ENCODE peak calls at places on chromosomes 13 and 19, in four cellular contexts. Y, R, S and A are unnamed samples.

GRCh38 chr13:48853381-48854102 is 122.2 kb upstream of the FNDC3A start:
- DNase-seq in Y (no peak), R (no peak), S (no peak), A (no peak)

GRCh38 chr19:40191836-40192646 is 815 bp downstream of the MAP3K10 start:
- DNase-seq in Y (no peak), R (no peak), S (peak; percentile 68), A (peak; percentile 70)

GRCh38 chr19:29546583-29547190 is 20.9 kb downstream of the VSTM2B start:
- DNase-seq in Y (no peak), R (peak; percentile 51), S (no peak), A (no peak)

GRCh38 chr19:4909172-4909896 is at the start of gene UHRF1:
- DNase-seq in Y (no peak), R (peak; percentile 58), S (peak; percentile 86), A (no peak)

GRCh38 chr13:106523566-106523965 is 11.9 kb downstream of the EFNB2 start:
- DNase-seq in Y (no peak), R (no peak), S (no peak), A (no peak)

GRCh38 chr13:33230178-33230881 is 55.2 kb downstream of the STARD13 start:
- DNase-seq in Y (no peak), R (no peak), S (no peak), A (no peak)

GRCh38 chr19:13506550-13506878 is 235 bp upstream of the CACNA1A start:
- DNase-seq in Y (no peak), R (no peak), S (no peak), A (no peak)

GRCh38 chr13:84609716-84610115 is 727.4 kb upstream of the SLITRK1 start:
- DNase-seq in Y (no peak), R (no peak), S (no peak), A (peak; percentile 1)

GRCh38 chr19:44552324-44552723 is 22.8 kb upstream of the CEACAM20 start:
- DNase-seq in Y (peak; percentile 70), R (peak; percentile 47), S (peak; percentile 78), A (peak; percentile 81)

GRCh38 chr19:36771275-36772231 is 1.1 kb downstream of the ZNF850 start:
- DNase-seq in Y (peak; percentile 85), R (peak; percentile 85), S (peak; percentile 84), A (peak; percentile 60)

GRCh38 chr13:20609145-20609544 is 42.2 kb downstream of the IFT88 start:
- DNase-seq in Y (no peak), R (no peak), S (no peak), A (no peak)

GRCh38 chr13:113647351-113648217 is 10.4 kb downstream of the ATP4B start:
- DNase-seq in Y (no peak), R (no peak), S (no peak), A (peak; percentile 79)

GRCh38 chr19:6055013-6055795 is 55.1 kb downstream of the RFX2 start:
- DNase-seq in Y (no peak), R (no peak), S (no peak), A (no peak)

GRCh38 chr13:31908696-31909386 is 122.7 kb upstream of the FRY start:
- DNase-seq in Y (no peak), R (no peak), S (no peak), A (no peak)

GRCh38 chr13:79398915-79399314 is 7.1 kb downstream of the RBM26 start:
- DNase-seq in Y (no peak), R (no peak), S (peak; percentile 36), A (no peak)

GRCh38 chr19:16876904-16877361 is 11.9 kb upstream of the F2RL3 start:
- DNase-seq in Y (no peak), R (no peak), S (no peak), A (no peak)

GRCh38 chr19:19719798-19720197 is 13.1 kb downstream of the ZNF14 start:
- DNase-seq in Y (no peak), R (no peak), S (no peak), A (no peak)

GRCh38 chr19:13983213-13983889 is 22.8 kb downstream of the RFX1 start:
- DNase-seq in Y (no peak), R (no peak), S (no peak), A (no peak)

GRCh38 chr19:5974721-5975387 is 3.1 kb downstream of the RANBP3 start:
- DNase-seq in Y (no peak), R (peak; percentile 93), S (no peak), A (no peak)

GRCh38 chr19:30630289-30631034 is 258.3 kb downstream of the ZNF536 start:
- DNase-seq in Y (no peak), R (no peak), S (no peak), A (no peak)
- TF ChIP-seq RNF2 in Y (no peak), R (no peak), S (no peak), A (no peak)

GRCh38 chr19:51131780-51132680 is 7.3 kb downstream of the SIGLEC9 start:
- DNase-seq in Y (no peak), R (no peak), S (peak; percentile 84), A (no peak)
- TF ChIP-seq RNF2 in Y (no peak), R (no peak), S (peak; percentile 77), A (no peak)

GRCh38 chr19:48544856-48545750 is 6.9 kb upstream of the SULT2B1 start:
- DNase-seq in Y (no peak), R (no peak), S (no peak), A (no peak)

GRCh38 chr19:48539503-48540096 is 12.4 kb upstream of the SULT2B1 start:
- DNase-seq in Y (no peak), R (no peak), S (peak; percentile 50), A (peak; percentile 69)

GRCh38 chr19:48540110-48540509 is 11.9 kb upstream of the SULT2B1 start:
- DNase-seq in Y (no peak), R (no peak), S (no peak), A (peak; percentile 55)

GRCh38 chr19:48541813-48542212 is 10.2 kb upstream of the SULT2B1 start:
- DNase-seq in Y (no peak), R (no peak), S (no peak), A (no peak)

DNA sequence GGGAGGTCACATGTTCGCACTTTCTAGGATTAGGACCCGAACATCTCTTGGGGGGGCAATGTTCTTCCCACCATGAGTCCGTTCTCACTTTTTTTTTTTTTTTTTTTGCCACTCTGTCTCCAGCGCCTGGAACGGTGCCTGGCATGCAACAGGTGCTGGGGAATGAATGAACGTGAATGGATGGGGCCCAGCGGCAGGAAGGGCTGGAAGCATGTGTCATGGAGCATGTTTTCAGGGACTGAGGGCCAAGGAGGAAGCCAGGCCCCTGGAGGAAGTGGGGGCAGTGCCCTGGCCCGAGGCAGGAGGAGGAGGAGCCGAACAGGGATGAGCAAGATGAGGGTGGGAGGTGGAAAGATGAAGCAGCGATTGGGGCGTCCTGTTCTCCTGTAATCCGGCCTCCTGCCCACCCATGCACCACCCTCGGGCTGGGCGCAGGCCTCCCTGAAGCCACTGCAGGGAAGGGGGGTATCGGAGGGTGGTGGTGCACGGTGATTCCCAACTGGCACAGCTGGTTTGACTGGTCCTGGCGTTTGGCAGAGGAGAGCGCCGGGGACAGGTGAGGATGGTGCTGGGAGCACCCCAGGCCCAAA is 8.8 kb upstream of the SULT2B1 start:
- DNase-seq in Y (no peak), R (no peak), S (no peak), A (peak; percentile 69)
- TF ChIP-seq RNF2 in Y (no peak), R (no peak), S (no peak), A (no peak)

DNA sequence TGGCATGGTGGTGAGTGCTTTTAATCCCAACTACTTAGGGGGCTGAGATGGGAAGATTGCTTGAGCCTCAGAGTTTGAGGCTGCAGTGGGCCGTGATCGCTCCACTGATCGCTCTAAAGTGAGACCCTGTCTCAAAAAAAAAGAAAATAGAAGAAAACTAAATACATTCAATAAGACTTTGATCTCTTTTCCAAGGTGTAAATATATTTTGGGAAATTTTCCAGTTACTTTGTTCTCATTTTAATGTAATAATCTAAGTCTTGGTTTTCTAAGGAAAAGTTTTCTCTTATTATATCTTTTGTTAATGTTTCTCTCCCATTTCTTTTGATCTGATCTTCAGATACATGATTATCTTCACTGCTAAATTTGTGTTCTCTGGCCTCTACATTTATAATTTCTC is 9.6 kb downstream of the LDLR start:
- DNase-seq in Y (no peak), R (no peak), S (no peak), A (no peak)
- TF ChIP-seq RNF2 in Y (no peak), R (no peak), S (no peak), A (no peak)

GRCh38 chr19:10583021-10583776 is 3.9 kb downstream of the AP1M2 start:
- DNase-seq in Y (no peak), R (no peak), S (no peak), A (peak; percentile 20)

GRCh38 chr19:10586396-10586795 is 716 bp downstream of the AP1M2 start:
- DNase-seq in Y (no peak), R (no peak), S (no peak), A (no peak)

GRCh38 chr19:10593148-10593547 is 6.0 kb upstream of the AP1M2 start:
- DNase-seq in Y (no peak), R (no peak), S (no peak), A (no peak)

GRCh38 chr19:10587022-10587838 is at the start of gene AP1M2:
- DNase-seq in Y (peak; percentile 53), R (no peak), S (no peak), A (no peak)

GRCh38 chr19:10587839-10588150 is 683 bp upstream of the AP1M2 start:
- DNase-seq in Y (no peak), R (no peak), S (no peak), A (no peak)
- TF ChIP-seq RNF2 in Y (no peak), R (no peak), S (no peak), A (no peak)

DNA sequence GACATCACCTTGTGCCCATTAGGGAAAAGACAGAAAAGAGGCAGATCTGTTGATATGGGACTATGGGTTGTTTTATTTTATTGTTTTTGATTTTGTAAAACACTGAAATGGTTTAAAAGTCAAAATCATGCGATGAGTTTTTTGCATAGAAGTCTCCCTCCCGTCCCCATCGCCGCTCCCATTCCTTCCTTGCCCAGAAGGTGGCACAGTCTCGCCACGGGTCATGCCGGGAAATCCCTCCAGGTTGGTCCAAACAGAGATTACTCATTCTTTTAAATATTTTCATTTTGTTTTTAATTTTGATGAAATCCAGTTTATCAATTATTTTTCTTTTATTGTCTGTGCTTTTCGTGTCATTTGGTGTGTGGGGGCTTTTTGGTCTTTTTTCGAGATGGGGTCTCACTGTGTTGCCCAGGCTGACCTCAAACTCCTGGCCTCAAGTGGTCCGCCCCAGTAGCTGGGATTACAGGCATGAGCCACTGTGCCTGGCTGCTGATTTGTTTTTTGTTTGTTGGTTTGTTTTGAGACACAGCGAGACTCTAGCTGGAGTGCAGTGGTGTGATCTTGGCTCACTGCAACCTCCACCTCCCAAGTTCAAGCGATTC is 9.2 kb downstream of the PGPEP1 start:
- DNase-seq in Y (no peak), R (peak; percentile 40), S (peak; percentile 71), A (peak; percentile 69)
- TF ChIP-seq RNF2 in Y (no peak), R (no peak), S (no peak), A (no peak)

GRCh38 chr13:98239156-98240076 is 62.3 kb upstream of the RNF113B start:
- DNase-seq in Y (peak; percentile 7), R (no peak), S (no peak), A (no peak)
- TF ChIP-seq RNF2 in Y (no peak), R (no peak), S (no peak), A (no peak)